ENCODE peak calls at places on chromosomes 1 and 21, in ten cellular contexts. M is AG04450, V is GM12865, B is Calu3, D is HFF-Myc, Y is H9, H is WTC11, Z is fibroblast of lung, U is lower lobe of right lung, G is adrenal gland. C is an unnamed sample.

GRCh38 chr1:180112979-180113650 is 41.6 kb upstream of the QSOX1 start:
- DNase-seq in M (no peak), V (no peak), B (no peak), D (no peak), Y (no peak), H (no peak), Z (no peak), U (no peak), G (no peak), C (no peak)

GRCh38 chr1:77888071-77888428 is 374 bp upstream of the NEXN start:
- DNase-seq in M (peak; percentile 42), V (no peak), B (peak; percentile 25), D (peak; percentile 33), Y (no peak), H (no peak), Z (peak; percentile 87), U (no peak), G (no peak), C (no peak)

GRCh38 chr21:42338730-42339715 is 11.8 kb downstream of the TFF2 start:
- DNase-seq in M (no peak), V (peak; percentile 68), B (no peak), D (no peak), Y (no peak), H (no peak), Z (no peak), U (no peak), G (no peak), C (no peak)

GRCh38 chr1:155504207-155504606 is 58.4 kb downstream of the ASH1L start:
- DNase-seq in M (no peak), V (peak; percentile 63), B (peak; percentile 9), D (peak; percentile 4), Y (no peak), H (no peak), Z (peak; percentile 18), U (no peak), G (no peak), C (no peak)

GRCh38 chr1:245330951-245331350 is 176.2 kb downstream of the KIF26B start:
- DNase-seq in M (no peak), V (no peak), B (no peak), D (no peak), Y (peak; percentile 40), H (peak; percentile 27), Z (no peak), U (no peak), G (no peak), C (no peak)

GRCh38 chr21:43187715-43188114 is 18.9 kb downstream of the CRYAA start:
- DNase-seq in M (no peak), V (no peak), B (no peak), D (no peak), Y (no peak), H (no peak), Z (no peak), U (no peak), G (no peak), C (no peak)

GRCh38 chr1:112544011-112544688 is 35.4 kb downstream of the WNT2B start:
- DNase-seq in M (peak; percentile 63), V (no peak), B (peak; percentile 19), D (peak; percentile 84), Y (no peak), H (no peak), Z (peak; percentile 96), U (no peak), G (peak; percentile 36), C (no peak)

GRCh38 chr1:36284517-36284916 is 21.7 kb upstream of the SH3D21 start:
- DNase-seq in M (no peak), V (no peak), B (no peak), D (no peak), Y (no peak), H (no peak), Z (no peak), U (no peak), G (no peak), C (no peak)

DNA sequence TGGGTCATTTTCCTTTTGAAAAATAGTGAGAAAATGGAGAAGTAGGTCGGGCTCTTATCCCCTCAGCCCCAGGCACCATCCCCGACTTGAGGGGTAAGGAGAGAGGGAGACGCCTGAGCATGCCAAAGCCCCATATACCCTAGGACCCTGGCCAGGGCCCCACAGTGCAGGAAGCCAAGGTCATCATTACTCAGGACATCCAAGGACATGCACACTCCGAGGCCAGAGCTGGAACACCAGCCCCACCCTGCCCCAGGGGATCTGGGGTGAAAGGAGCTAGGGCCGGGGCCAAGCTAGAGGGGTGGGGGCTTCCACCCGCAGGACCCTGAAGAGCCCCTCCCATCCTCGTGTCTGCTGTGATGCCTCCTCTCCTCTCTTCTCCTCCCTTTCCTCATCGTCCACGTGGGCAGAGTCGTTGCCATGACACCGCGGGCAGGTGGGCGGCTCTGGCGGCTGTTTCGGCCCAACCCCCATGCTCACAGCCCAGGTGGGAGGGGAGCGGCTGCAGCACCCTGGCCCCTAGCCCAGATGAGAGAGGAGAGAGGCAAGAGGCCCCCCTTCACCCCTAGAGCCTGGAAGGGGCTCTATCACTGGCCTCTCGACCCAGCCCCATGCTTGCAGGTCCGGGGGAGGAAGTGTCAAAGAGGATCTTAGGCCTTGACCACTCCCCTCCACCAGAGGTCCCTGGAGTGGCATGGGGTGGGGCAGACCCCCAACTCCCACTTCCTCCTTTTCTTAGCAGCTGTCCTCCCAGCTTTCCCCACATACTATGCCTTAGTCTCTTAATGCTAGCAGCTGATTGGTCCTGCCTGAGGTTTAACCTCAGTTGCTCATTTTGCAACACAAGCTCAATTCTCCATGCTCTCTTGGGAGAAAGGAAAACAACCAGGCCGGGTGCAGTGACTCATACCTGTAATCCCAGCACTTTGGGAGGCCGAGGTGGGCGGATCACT is 10.6 kb downstream of the DLGAP3 start:
- DNase-seq in M (no peak), V (peak; percentile 41), B (no peak), D (no peak), Y (peak; percentile 88), H (peak; percentile 76), Z (no peak), U (peak; percentile 64), G (no peak), C (no peak)
- TF ChIP-seq CTCF in M (no peak), V (no peak), B (no peak), D (no peak), Y (peak; percentile 49), H (no peak), Z (no peak), U (no peak), G (no peak), C (no peak)

GRCh38 chr21:46459356-46460112 is 843 bp downstream of the DIP2A start:
- DNase-seq in M (no peak), V (peak; percentile 13), B (peak; percentile 17), D (no peak), Y (peak; percentile 48), H (peak; percentile 32), Z (peak; percentile 49), U (peak; percentile 71), G (peak; percentile 50), C (peak; percentile 32)

GRCh38 chr21:46457801-46458314 is 833 bp upstream of the DIP2A start:
- DNase-seq in M (peak; percentile 7), V (peak; percentile 69), B (peak; percentile 21), D (no peak), Y (peak; percentile 37), H (no peak), Z (peak; percentile 55), U (peak; percentile 70), G (peak; percentile 59), C (peak; percentile 64)

GRCh38 chr21:46459024-46459355 is 299 bp downstream of the DIP2A start:
- DNase-seq in M (no peak), V (no peak), B (no peak), D (no peak), Y (no peak), H (no peak), Z (no peak), U (no peak), G (no peak), C (no peak)

GRCh38 chr21:46456750-46457149 is 1.9 kb upstream of the DIP2A start:
- DNase-seq in M (no peak), V (no peak), B (no peak), D (no peak), Y (no peak), H (no peak), Z (no peak), U (no peak), G (no peak), C (no peak)

GRCh38 chr21:46458315-46459023 is at the start of gene DIP2A:
- DNase-seq in M (peak; percentile 88), V (peak; percentile 99), B (peak; percentile 89), D (peak; percentile 82), Y (peak; percentile 98), H (peak; percentile 96), Z (peak; percentile 95), U (peak; percentile 98), G (peak; percentile 98), C (peak; percentile 94)
- TF ChIP-seq CTCF in M (no peak), V (no peak), B (no peak), D (no peak), Y (peak; percentile 26), H (no peak), Z (no peak), U (peak; percentile 14), G (peak; percentile 4), C (no peak)

GRCh38 chr1:2923351-2923750 is 97.9 kb upstream of the ACTRT2 start:
- DNase-seq in M (no peak), V (no peak), B (no peak), D (no peak), Y (no peak), H (no peak), Z (no peak), U (no peak), G (no peak), C (no peak)

GRCh38 chr1:2920421-2921015 is 100.7 kb upstream of the ACTRT2 start:
- DNase-seq in M (no peak), V (no peak), B (no peak), D (no peak), Y (no peak), H (no peak), Z (no peak), U (no peak), G (no peak), C (no peak)

GRCh38 chr1:2925291-2925690 is 96.0 kb upstream of the ACTRT2 start:
- DNase-seq in M (no peak), V (no peak), B (no peak), D (no peak), Y (no peak), H (no peak), Z (no peak), U (no peak), G (no peak), C (no peak)

GRCh38 chr1:2919826-2920225 is 101.4 kb upstream of the ACTRT2 start:
- DNase-seq in M (no peak), V (no peak), B (no peak), D (no peak), Y (no peak), H (no peak), Z (no peak), U (no peak), G (no peak), C (no peak)

GRCh38 chr1:2921970-2922686 is 99.1 kb upstream of the ACTRT2 start:
- DNase-seq in M (no peak), V (peak; percentile 4), B (peak; percentile 41), D (no peak), Y (no peak), H (no peak), Z (no peak), U (no peak), G (no peak), C (no peak)
- TF ChIP-seq CTCF in M (no peak), V (peak; percentile 48), B (peak; percentile 29), D (no peak), Y (peak; percentile 39), H (peak; percentile 61), Z (no peak), U (peak; percentile 63), G (peak; percentile 54), C (peak; percentile 16)

DNA sequence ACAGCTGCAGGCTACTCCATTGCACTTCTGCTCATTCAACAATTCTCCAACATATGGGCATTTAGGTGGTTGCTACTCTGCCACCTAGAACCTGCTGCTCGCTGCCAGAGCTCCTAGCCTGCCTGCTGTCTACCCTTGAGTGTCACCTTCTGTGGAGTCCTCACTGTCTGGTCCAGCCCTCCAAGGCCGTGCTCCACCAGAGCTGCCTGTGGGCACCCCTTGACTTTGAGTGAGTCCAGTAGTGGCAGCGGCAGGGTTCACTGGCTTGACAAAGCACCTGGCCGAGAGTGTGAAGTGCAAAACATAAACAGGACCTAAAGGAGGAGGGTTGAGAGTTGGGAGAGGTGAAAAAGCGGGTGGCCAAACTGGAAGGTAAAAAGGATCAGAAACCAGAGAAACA is 120.3 kb upstream of the DNAH14 start:
- DNase-seq in M (no peak), V (peak; percentile 14), B (no peak), D (no peak), Y (no peak), H (no peak), Z (no peak), U (no peak), G (no peak), C (no peak)
- TF ChIP-seq CTCF in M (no peak), V (no peak), B (no peak), D (no peak), Y (no peak), H (no peak), Z (no peak), U (no peak), G (no peak), C (no peak)

C was measured in nephron progenitor cell.